ENCODE peak calls at places on chromosomes 4 and X, in seven cellular contexts. F is heart right ventricle, X is activated B cell treated with CpG ODN at 0.5 μM for 24 hours, O is suprapubic skin, H is thoracic aorta, I is progenitor cell of endocrine pancreas, U is nephron progenitor cell. E is an unnamed sample.

GRCh38 chr4:159360549-159360948 is 257.7 kb downstream of the RAPGEF2 start:
- DNase-seq in F (no peak), X (no peak), O (no peak), H (no peak), I (no peak), U (no peak), E (no peak)

GRCh38 chr4:89410687-89411086 is 103.1 kb upstream of the GPRIN3 start:
- DNase-seq in F (no peak), X (no peak), O (no peak), H (no peak), I (no peak), U (no peak), E (no peak)

GRCh38 chr4:187711586-187711985 is 284.0 kb upstream of the ZFP42 start:
- DNase-seq in F (no peak), X (no peak), O (no peak), H (no peak), I (no peak), U (no peak), E (no peak)

GRCh38 chrX:72011734-72012133 is 101.1 kb downstream of the NHSL2 start:
- DNase-seq in F (no peak), X (no peak), O (no peak), H (no peak), I (no peak), U (no peak), E (no peak)

GRCh38 chrX:115906276-115906675 is 264.3 kb upstream of the AGTR2 start:
- DNase-seq in F (no peak), X (no peak), O (no peak), H (no peak), I (no peak), U (no peak), E (no peak)

GRCh38 chr4:104591505-104591904 is 96.8 kb upstream of the CXXC4 start:
- DNase-seq in F (peak; percentile 19), X (no peak), O (no peak), H (no peak), I (no peak), U (peak; percentile 39), E (no peak)

GRCh38 chr4:8185930-8186329 is 13.2 kb upstream of the SH3TC1 start:
- DNase-seq in F (no peak), X (no peak), O (no peak), H (no peak), I (no peak), U (no peak), E (no peak)

GRCh38 chr4:95141376-95141775 is 383.6 kb downstream of the BMPR1B start:
- DNase-seq in F (no peak), X (no peak), O (no peak), H (no peak), I (no peak), U (no peak), E (no peak)

GRCh38 chr4:71063711-71064110 is 70.3 kb downstream of the DCK start:
- DNase-seq in F (no peak), X (no peak), O (no peak), H (no peak), I (no peak), U (no peak), E (no peak)

GRCh38 chrX:109992203-109992602 is 10.7 kb upstream of the TMEM164 start:
- DNase-seq in F (no peak), X (no peak), O (no peak), H (no peak), I (no peak), U (no peak), E (no peak)

GRCh38 chr4:18846313-18846712 is 824.8 kb upstream of the LCORL start:
- DNase-seq in F (no peak), X (no peak), O (no peak), H (no peak), I (no peak), U (no peak), E (no peak)

GRCh38 chr4:55819634-55820033 is at the start of gene EXOC1L:
- DNase-seq in F (no peak), X (no peak), O (no peak), H (no peak), I (peak; percentile 17), U (peak; percentile 70), E (no peak)

GRCh38 chr4:89788243-89789072 is 48.5 kb downstream of the SNCA start:
- DNase-seq in F (peak; percentile 45), X (no peak), O (no peak), H (no peak), I (no peak), U (peak; percentile 5), E (no peak)

GRCh38 chr4:108359130-108359709 is 190.5 kb upstream of the LEF1 start:
- DNase-seq in F (no peak), X (no peak), O (no peak), H (no peak), I (no peak), U (no peak), E (no peak)

GRCh38 chrX:120310861-120311631 is at the start of gene TMEM255A:
- DNase-seq in F (peak; percentile 15), X (peak; percentile 14), O (peak; percentile 56), H (no peak), I (no peak), U (peak; percentile 28), E (peak; percentile 38)

GRCh38 chr4:169861592-169861991 is 103.8 kb upstream of the HPF1 start:
- DNase-seq in F (no peak), X (no peak), O (no peak), H (no peak), I (no peak), U (no peak), E (no peak)

GRCh38 chr4:149845643-149846208 is 30.1 kb upstream of the IQCM start:
- DNase-seq in F (no peak), X (no peak), O (no peak), H (no peak), I (no peak), U (no peak), E (no peak)

GRCh38 chrX:71917621-71918341 is 7.1 kb downstream of the NHSL2 start:
- DNase-seq in F (no peak), X (no peak), O (no peak), H (no peak), I (no peak), U (peak; percentile 16), E (no peak)

GRCh38 chr4:20431422-20432014 is 179.8 kb downstream of the SLIT2 start:
- DNase-seq in F (no peak), X (no peak), O (no peak), H (no peak), I (no peak), U (no peak), E (no peak)

GRCh38 chr4:20426028-20426427 is 174.3 kb downstream of the SLIT2 start:
- DNase-seq in F (no peak), X (no peak), O (no peak), H (no peak), I (no peak), U (no peak), E (no peak)

GRCh38 chr4:20430555-20430954 is 178.8 kb downstream of the SLIT2 start:
- DNase-seq in F (no peak), X (no peak), O (no peak), H (no peak), I (no peak), U (no peak), E (no peak)

GRCh38 chr4:20432098-20432497 is 180.4 kb downstream of the SLIT2 start:
- DNase-seq in F (no peak), X (no peak), O (no peak), H (no peak), I (no peak), U (no peak), E (no peak)

DNA sequence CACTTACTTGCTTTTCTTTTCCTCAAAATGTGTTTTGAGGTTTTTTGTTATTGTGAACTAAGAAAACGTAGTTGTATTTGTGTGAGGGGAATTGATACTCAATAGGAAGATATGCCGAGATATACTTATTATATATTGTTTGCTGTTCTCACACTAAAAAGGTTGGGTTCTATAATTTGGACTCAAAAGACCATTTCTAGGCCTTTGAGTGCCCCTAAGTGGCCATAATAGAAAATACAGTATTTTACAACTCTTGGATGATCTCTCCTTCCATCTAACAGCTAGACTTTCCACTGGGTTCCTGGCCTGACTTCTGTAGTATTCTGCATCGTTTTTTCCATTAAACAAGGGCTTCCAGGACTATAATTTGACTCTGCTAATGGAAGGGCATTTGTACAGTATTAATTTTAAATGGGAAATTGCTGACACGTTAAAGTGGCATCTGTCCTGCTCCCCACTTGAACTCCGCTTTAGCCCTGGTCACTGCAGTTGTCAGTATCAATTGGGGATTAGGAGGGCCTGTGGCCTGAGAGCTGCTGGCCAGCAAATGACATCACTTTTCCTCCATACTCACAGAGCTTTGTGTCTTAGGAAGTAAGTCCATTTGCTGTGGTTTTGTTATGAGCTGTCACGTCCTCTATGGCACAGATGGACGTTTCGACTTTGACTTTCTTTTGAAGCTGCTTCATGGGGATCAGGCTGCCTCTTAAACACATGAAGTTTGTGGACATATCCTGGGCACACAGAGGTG is 176.9 kb downstream of the SLIT2 start:
- DNase-seq in F (no peak), X (no peak), O (no peak), H (no peak), I (no peak), U (no peak), E (no peak)
- TF ChIP-seq CTCF in F (no peak), X (no peak), O (no peak), H (peak; percentile 9), I (no peak), U (peak; percentile 35), E (no peak)

GRCh38 chr4:23957465-23957864 is 67.6 kb upstream of the PPARGC1A start:
- DNase-seq in F (no peak), X (no peak), O (no peak), H (no peak), I (no peak), U (no peak), E (no peak)
- TF ChIP-seq CTCF in F (no peak), X (no peak), O (no peak), H (no peak), I (no peak), U (no peak), E (no peak)

GRCh38 chr4:175252642-175253041 is 334.5 kb downstream of the ADAM29 start:
- DNase-seq in F (no peak), X (no peak), O (no peak), H (no peak), I (no peak), U (no peak), E (no peak)

DNA sequence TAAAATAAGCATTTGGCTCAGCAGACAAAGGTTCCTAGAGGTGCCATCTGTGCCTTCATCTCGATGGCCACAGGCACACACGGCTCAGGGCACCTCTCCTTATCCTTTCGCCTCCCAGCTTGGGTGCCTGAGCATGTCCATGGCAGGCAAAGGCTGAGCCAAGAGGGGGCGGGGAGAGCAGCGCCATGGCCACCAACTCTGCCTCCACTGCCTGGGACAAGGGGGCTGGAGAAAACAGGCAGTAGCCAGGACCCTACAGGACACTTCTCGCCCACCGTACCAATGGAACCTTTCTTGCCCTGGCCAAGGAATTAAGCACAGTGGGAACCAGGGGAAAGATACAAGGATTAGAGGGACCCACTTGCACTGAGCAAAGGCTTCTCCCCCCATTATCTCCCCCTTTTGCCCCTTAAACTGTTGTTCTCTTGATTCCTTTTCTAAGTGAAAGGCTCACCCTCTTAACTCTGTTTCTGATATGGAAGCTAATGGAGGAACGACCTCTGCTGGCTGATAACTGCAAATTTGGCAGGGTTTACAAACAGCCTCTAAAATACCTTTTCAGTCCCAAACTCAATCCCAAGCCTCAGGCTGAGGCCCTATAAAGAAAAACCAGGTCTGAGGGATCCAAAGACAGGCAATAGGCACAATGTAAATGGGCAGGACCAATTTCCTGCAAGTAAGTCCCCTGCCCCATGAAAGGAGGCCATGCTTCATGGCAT is 335.2 kb downstream of the ADAM29 start:
- DNase-seq in F (no peak), X (no peak), O (no peak), H (no peak), I (no peak), U (no peak), E (no peak)
- TF ChIP-seq CTCF in F (no peak), X (no peak), O (no peak), H (no peak), I (peak; percentile 28), U (no peak), E (no peak)

GRCh38 chrX:125132274-125132673 is 187.4 kb upstream of the TEX13C start:
- DNase-seq in F (no peak), X (no peak), O (no peak), H (no peak), I (no peak), U (no peak), E (no peak)
- TF ChIP-seq CTCF in F (peak; percentile 12), X (no peak), O (no peak), H (no peak), I (peak; percentile 55), U (peak; percentile 56), E (peak; percentile 22)